ENCODE peak calls at places on chromosomes 16 and 17, in nine cellular contexts. One of them, this sample, is unnamed.

GRCh38 chr16:4081577-4082021 is 34.6 kb downstream of the ADCY9 start:
- DNase-seq in NCI-H2081 treated with DMSO at 0.1 percent for 48 hours: no peak
- DNase-seq in NCI-H1694: no peak
- DNase-seq in hypothalamus: no peak
- DNase-seq in activated T-cell treated with anti-CD3 and anti-CD28 coated beads, Interleukin-2, amount 50 U/mL, for 1 hour: peak
- DNase-seq in memory B cell: no peak
- DNase-seq in kidney epithelial cell: no peak
- DNase-seq in lung microvascular endothelial cell: no peak
- DNase-seq in A549: no peak
- DNase-seq in this sample: peak

GRCh38 chr17:63622571-63623390 is 564 bp downstream of the MAP3K3 start:
- DNase-seq in NCI-H2081 treated with DMSO at 0.1 percent for 48 hours: no peak
- DNase-seq in NCI-H1694: no peak
- DNase-seq in hypothalamus: no peak
- DNase-seq in activated T-cell treated with anti-CD3 and anti-CD28 coated beads, Interleukin-2, amount 50 U/mL, for 1 hour: peak
- DNase-seq in memory B cell: peak
- DNase-seq in kidney epithelial cell: no peak
- DNase-seq in lung microvascular endothelial cell: peak
- DNase-seq in A549: peak
- DNase-seq in this sample: peak

GRCh38 chr17:77696151-77696719 is 262.3 kb upstream of the TNRC6C start:
- DNase-seq in NCI-H2081 treated with DMSO at 0.1 percent for 48 hours: no peak
- DNase-seq in NCI-H1694: no peak
- DNase-seq in hypothalamus: no peak
- DNase-seq in activated T-cell treated with anti-CD3 and anti-CD28 coated beads, Interleukin-2, amount 50 U/mL, for 1 hour: no peak
- DNase-seq in memory B cell: no peak
- DNase-seq in kidney epithelial cell: no peak
- DNase-seq in lung microvascular endothelial cell: no peak
- DNase-seq in A549: no peak
- DNase-seq in this sample: no peak

GRCh38 chr17:80118601-80119270 is 17.4 kb downstream of the GAA start:
- DNase-seq in NCI-H2081 treated with DMSO at 0.1 percent for 48 hours: no peak
- DNase-seq in NCI-H1694: peak
- DNase-seq in hypothalamus: no peak
- DNase-seq in activated T-cell treated with anti-CD3 and anti-CD28 coated beads, Interleukin-2, amount 50 U/mL, for 1 hour: peak
- DNase-seq in memory B cell: no peak
- DNase-seq in kidney epithelial cell: no peak
- DNase-seq in lung microvascular endothelial cell: no peak
- DNase-seq in A549: no peak
- DNase-seq in this sample: no peak

GRCh38 chr17:27207073-27207511 is 86.8 kb upstream of the WSB1 start:
- DNase-seq in NCI-H2081 treated with DMSO at 0.1 percent for 48 hours: no peak
- DNase-seq in NCI-H1694: no peak
- DNase-seq in hypothalamus: no peak
- DNase-seq in activated T-cell treated with anti-CD3 and anti-CD28 coated beads, Interleukin-2, amount 50 U/mL, for 1 hour: no peak
- DNase-seq in memory B cell: no peak
- DNase-seq in kidney epithelial cell: no peak
- DNase-seq in lung microvascular endothelial cell: no peak
- DNase-seq in A549: peak
- DNase-seq in this sample: no peak

GRCh38 chr17:8384801-8385335 is 1.9 kb upstream of the RPL26 start:
- DNase-seq in NCI-H2081 treated with DMSO at 0.1 percent for 48 hours: no peak
- DNase-seq in NCI-H1694: no peak
- DNase-seq in hypothalamus: no peak
- DNase-seq in activated T-cell treated with anti-CD3 and anti-CD28 coated beads, Interleukin-2, amount 50 U/mL, for 1 hour: no peak
- DNase-seq in memory B cell: no peak
- DNase-seq in kidney epithelial cell: peak
- DNase-seq in lung microvascular endothelial cell: no peak
- DNase-seq in A549: peak
- DNase-seq in this sample: no peak

GRCh38 chr17:76397687-76398522 is 13.5 kb downstream of the SPHK1 start:
- DNase-seq in NCI-H2081 treated with DMSO at 0.1 percent for 48 hours: peak
- DNase-seq in NCI-H1694: peak
- DNase-seq in hypothalamus: peak
- DNase-seq in activated T-cell treated with anti-CD3 and anti-CD28 coated beads, Interleukin-2, amount 50 U/mL, for 1 hour: peak
- DNase-seq in memory B cell: peak
- DNase-seq in kidney epithelial cell: peak
- DNase-seq in lung microvascular endothelial cell: peak
- DNase-seq in A549: peak
- DNase-seq in this sample: peak

GRCh38 chr16:89319628-89319882 is 102.1 kb downstream of the ZNF778 start:
- DNase-seq in NCI-H2081 treated with DMSO at 0.1 percent for 48 hours: no peak
- DNase-seq in NCI-H1694: no peak
- DNase-seq in hypothalamus: no peak
- DNase-seq in activated T-cell treated with anti-CD3 and anti-CD28 coated beads, Interleukin-2, amount 50 U/mL, for 1 hour: no peak
- DNase-seq in memory B cell: no peak
- DNase-seq in kidney epithelial cell: no peak
- DNase-seq in lung microvascular endothelial cell: no peak
- DNase-seq in A549: no peak
- DNase-seq in this sample: no peak

GRCh38 chr17:78142113-78142861 is 3.9 kb upstream of the C17orf99 start:
- DNase-seq in NCI-H2081 treated with DMSO at 0.1 percent for 48 hours: no peak
- DNase-seq in NCI-H1694: no peak
- DNase-seq in hypothalamus: no peak
- DNase-seq in activated T-cell treated with anti-CD3 and anti-CD28 coated beads, Interleukin-2, amount 50 U/mL, for 1 hour: no peak
- DNase-seq in memory B cell: no peak
- DNase-seq in kidney epithelial cell: peak
- DNase-seq in lung microvascular endothelial cell: peak
- DNase-seq in A549: peak
- DNase-seq in this sample: no peak

GRCh38 chr17:76909971-76910760 is 42.0 kb downstream of the MGAT5B start:
- DNase-seq in NCI-H2081 treated with DMSO at 0.1 percent for 48 hours: no peak
- DNase-seq in NCI-H1694: no peak
- DNase-seq in hypothalamus: no peak
- DNase-seq in activated T-cell treated with anti-CD3 and anti-CD28 coated beads, Interleukin-2, amount 50 U/mL, for 1 hour: peak
- DNase-seq in memory B cell: no peak
- DNase-seq in kidney epithelial cell: peak
- DNase-seq in lung microvascular endothelial cell: peak
- DNase-seq in A549: peak
- DNase-seq in this sample: no peak

GRCh38 chr16:14111713-14112538 is 40.8 kb downstream of the MRTFB start:
- DNase-seq in NCI-H2081 treated with DMSO at 0.1 percent for 48 hours: peak
- DNase-seq in NCI-H1694: no peak
- DNase-seq in hypothalamus: no peak
- DNase-seq in activated T-cell treated with anti-CD3 and anti-CD28 coated beads, Interleukin-2, amount 50 U/mL, for 1 hour: no peak
- DNase-seq in memory B cell: no peak
- DNase-seq in kidney epithelial cell: no peak
- DNase-seq in lung microvascular endothelial cell: peak
- DNase-seq in A549: no peak
- DNase-seq in this sample: no peak

GRCh38 chr16:25106567-25107465 is 4.7 kb upstream of the LCMT1 start:
- DNase-seq in NCI-H2081 treated with DMSO at 0.1 percent for 48 hours: peak
- DNase-seq in NCI-H1694: peak
- DNase-seq in hypothalamus: peak
- DNase-seq in activated T-cell treated with anti-CD3 and anti-CD28 coated beads, Interleukin-2, amount 50 U/mL, for 1 hour: peak
- DNase-seq in memory B cell: peak
- DNase-seq in kidney epithelial cell: no peak
- DNase-seq in lung microvascular endothelial cell: peak
- DNase-seq in A549: peak
- DNase-seq in this sample: peak

GRCh38 chr16:85915125-85915845 is 16.3 kb downstream of the IRF8 start:
- DNase-seq in NCI-H2081 treated with DMSO at 0.1 percent for 48 hours: no peak
- DNase-seq in NCI-H1694: no peak
- DNase-seq in hypothalamus: no peak
- DNase-seq in activated T-cell treated with anti-CD3 and anti-CD28 coated beads, Interleukin-2, amount 50 U/mL, for 1 hour: no peak
- DNase-seq in memory B cell: no peak
- DNase-seq in kidney epithelial cell: no peak
- DNase-seq in lung microvascular endothelial cell: no peak
- DNase-seq in A549: no peak
- DNase-seq in this sample: no peak

GRCh38 chr16:46658925-46659324 is 30.1 kb downstream of the VPS35 start:
- DNase-seq in NCI-H2081 treated with DMSO at 0.1 percent for 48 hours: no peak
- DNase-seq in NCI-H1694: no peak
- DNase-seq in hypothalamus: no peak
- DNase-seq in activated T-cell treated with anti-CD3 and anti-CD28 coated beads, Interleukin-2, amount 50 U/mL, for 1 hour: no peak
- DNase-seq in memory B cell: peak
- DNase-seq in kidney epithelial cell: no peak
- DNase-seq in lung microvascular endothelial cell: no peak
- DNase-seq in A549: no peak
- DNase-seq in this sample: no peak

GRCh38 chr16:80803341-80804060 is 897 bp downstream of the CDYL2 start:
- DNase-seq in NCI-H2081 treated with DMSO at 0.1 percent for 48 hours: no peak
- DNase-seq in NCI-H1694: no peak
- DNase-seq in hypothalamus: no peak
- DNase-seq in activated T-cell treated with anti-CD3 and anti-CD28 coated beads, Interleukin-2, amount 50 U/mL, for 1 hour: peak
- DNase-seq in memory B cell: peak
- DNase-seq in kidney epithelial cell: no peak
- DNase-seq in lung microvascular endothelial cell: peak
- DNase-seq in A549: no peak
- DNase-seq in this sample: peak

GRCh38 chr17:65025288-65025687 is 31.3 kb downstream of the GNA13 start:
- DNase-seq in NCI-H2081 treated with DMSO at 0.1 percent for 48 hours: no peak
- DNase-seq in NCI-H1694: no peak
- DNase-seq in hypothalamus: no peak
- DNase-seq in activated T-cell treated with anti-CD3 and anti-CD28 coated beads, Interleukin-2, amount 50 U/mL, for 1 hour: no peak
- DNase-seq in memory B cell: no peak
- DNase-seq in kidney epithelial cell: no peak
- DNase-seq in lung microvascular endothelial cell: no peak
- DNase-seq in A549: no peak
- DNase-seq in this sample: no peak

GRCh38 chr17:60094754-60095153 is 16.0 kb upstream of the HEATR6 start:
- DNase-seq in NCI-H2081 treated with DMSO at 0.1 percent for 48 hours: no peak
- DNase-seq in NCI-H1694: no peak
- DNase-seq in hypothalamus: no peak
- DNase-seq in activated T-cell treated with anti-CD3 and anti-CD28 coated beads, Interleukin-2, amount 50 U/mL, for 1 hour: no peak
- DNase-seq in memory B cell: peak
- DNase-seq in kidney epithelial cell: no peak
- DNase-seq in lung microvascular endothelial cell: no peak
- DNase-seq in A549: no peak
- DNase-seq in this sample: no peak

GRCh38 chr17:7114241-7114874 is at the start of gene ASGR2:
- DNase-seq in NCI-H2081 treated with DMSO at 0.1 percent for 48 hours: no peak
- DNase-seq in NCI-H1694: no peak
- DNase-seq in hypothalamus: no peak
- DNase-seq in activated T-cell treated with anti-CD3 and anti-CD28 coated beads, Interleukin-2, amount 50 U/mL, for 1 hour: no peak
- DNase-seq in memory B cell: no peak
- DNase-seq in kidney epithelial cell: no peak
- DNase-seq in lung microvascular endothelial cell: no peak
- DNase-seq in A549: no peak
- DNase-seq in this sample: no peak

GRCh38 chr16:81703177-81704155 is 75.6 kb upstream of the PLCG2 start:
- DNase-seq in NCI-H2081 treated with DMSO at 0.1 percent for 48 hours: no peak
- DNase-seq in NCI-H1694: peak
- DNase-seq in hypothalamus: no peak
- DNase-seq in activated T-cell treated with anti-CD3 and anti-CD28 coated beads, Interleukin-2, amount 50 U/mL, for 1 hour: no peak
- DNase-seq in memory B cell: no peak
- DNase-seq in kidney epithelial cell: peak
- DNase-seq in lung microvascular endothelial cell: peak
- DNase-seq in A549: peak
- DNase-seq in this sample: no peak

GRCh38 chr17:74125160-74125559 is 78.3 kb upstream of the RPL38 start:
- DNase-seq in NCI-H2081 treated with DMSO at 0.1 percent for 48 hours: no peak
- DNase-seq in NCI-H1694: no peak
- DNase-seq in hypothalamus: no peak
- DNase-seq in activated T-cell treated with anti-CD3 and anti-CD28 coated beads, Interleukin-2, amount 50 U/mL, for 1 hour: no peak
- DNase-seq in memory B cell: no peak
- DNase-seq in kidney epithelial cell: no peak
- DNase-seq in lung microvascular endothelial cell: no peak
- DNase-seq in A549: no peak
- DNase-seq in this sample: no peak

GRCh38 chr16:29925173-29925804 is 737 bp downstream of the KCTD13 start:
- DNase-seq in NCI-H2081 treated with DMSO at 0.1 percent for 48 hours: no peak
- DNase-seq in NCI-H1694: no peak
- DNase-seq in hypothalamus: no peak
- DNase-seq in activated T-cell treated with anti-CD3 and anti-CD28 coated beads, Interleukin-2, amount 50 U/mL, for 1 hour: no peak
- DNase-seq in memory B cell: no peak
- DNase-seq in kidney epithelial cell: no peak
- DNase-seq in lung microvascular endothelial cell: peak
- DNase-seq in A549: no peak
- DNase-seq in this sample: no peak

GRCh38 chr17:37406635-37407455 is at the start of the genes ACACA and TADA2A:
- DNase-seq in NCI-H2081 treated with DMSO at 0.1 percent for 48 hours: peak
- DNase-seq in NCI-H1694: peak
- DNase-seq in hypothalamus: peak
- DNase-seq in activated T-cell treated with anti-CD3 and anti-CD28 coated beads, Interleukin-2, amount 50 U/mL, for 1 hour: peak
- DNase-seq in memory B cell: peak
- DNase-seq in kidney epithelial cell: no peak
- DNase-seq in lung microvascular endothelial cell: peak
- DNase-seq in A549: peak
- DNase-seq in this sample: peak

GRCh38 chr17:56131431-56131830 is 21.8 kb upstream of the ANKFN1 start:
- DNase-seq in NCI-H2081 treated with DMSO at 0.1 percent for 48 hours: no peak
- DNase-seq in NCI-H1694: no peak
- DNase-seq in hypothalamus: no peak
- DNase-seq in activated T-cell treated with anti-CD3 and anti-CD28 coated beads, Interleukin-2, amount 50 U/mL, for 1 hour: no peak
- DNase-seq in memory B cell: no peak
- DNase-seq in kidney epithelial cell: no peak
- DNase-seq in lung microvascular endothelial cell: no peak
- DNase-seq in A549: no peak
- DNase-seq in this sample: no peak

GRCh38 chr17:27848941-27849340 is 44.2 kb downstream of the LYRM9 start:
- DNase-seq in NCI-H2081 treated with DMSO at 0.1 percent for 48 hours: no peak
- DNase-seq in NCI-H1694: peak
- DNase-seq in hypothalamus: no peak
- DNase-seq in activated T-cell treated with anti-CD3 and anti-CD28 coated beads, Interleukin-2, amount 50 U/mL, for 1 hour: no peak
- DNase-seq in memory B cell: no peak
- DNase-seq in kidney epithelial cell: no peak
- DNase-seq in lung microvascular endothelial cell: no peak
- DNase-seq in A549: no peak
- DNase-seq in this sample: no peak

GRCh38 chr17:77721823-77722160 is 236.7 kb upstream of the TNRC6C start:
- DNase-seq in NCI-H2081 treated with DMSO at 0.1 percent for 48 hours: no peak
- DNase-seq in NCI-H1694: no peak
- DNase-seq in hypothalamus: no peak
- DNase-seq in activated T-cell treated with anti-CD3 and anti-CD28 coated beads, Interleukin-2, amount 50 U/mL, for 1 hour: no peak
- DNase-seq in memory B cell: no peak
- DNase-seq in kidney epithelial cell: no peak
- DNase-seq in lung microvascular endothelial cell: no peak
- DNase-seq in A549: no peak
- DNase-seq in this sample: no peak

GRCh38 chr17:76716146-76716833 is 5.5 kb upstream of the MXRA7 start:
- DNase-seq in NCI-H2081 treated with DMSO at 0.1 percent for 48 hours: no peak
- DNase-seq in NCI-H1694: no peak
- DNase-seq in hypothalamus: no peak
- DNase-seq in activated T-cell treated with anti-CD3 and anti-CD28 coated beads, Interleukin-2, amount 50 U/mL, for 1 hour: peak
- DNase-seq in memory B cell: no peak
- DNase-seq in kidney epithelial cell: peak
- DNase-seq in lung microvascular endothelial cell: peak
- DNase-seq in A549: no peak
- DNase-seq in this sample: peak

GRCh38 chr17:75105269-75106080 is 4.3 kb upstream of the ARMC7 start:
- DNase-seq in NCI-H2081 treated with DMSO at 0.1 percent for 48 hours: peak
- DNase-seq in NCI-H1694: peak
- DNase-seq in hypothalamus: no peak
- DNase-seq in activated T-cell treated with anti-CD3 and anti-CD28 coated beads, Interleukin-2, amount 50 U/mL, for 1 hour: peak
- DNase-seq in memory B cell: no peak
- DNase-seq in kidney epithelial cell: no peak
- DNase-seq in lung microvascular endothelial cell: peak
- DNase-seq in A549: peak
- DNase-seq in this sample: no peak

GRCh38 chr16:10385725-10386516 is at the start of gene ATF7IP2:
- DNase-seq in NCI-H2081 treated with DMSO at 0.1 percent for 48 hours: no peak
- DNase-seq in NCI-H1694: no peak
- DNase-seq in hypothalamus: peak
- DNase-seq in activated T-cell treated with anti-CD3 and anti-CD28 coated beads, Interleukin-2, amount 50 U/mL, for 1 hour: peak
- DNase-seq in memory B cell: peak
- DNase-seq in kidney epithelial cell: peak
- DNase-seq in lung microvascular endothelial cell: peak
- DNase-seq in A549: peak
- DNase-seq in this sample: peak

GRCh38 chr16:69113216-69113615 is 7.8 kb downstream of the HAS3 start:
- DNase-seq in NCI-H2081 treated with DMSO at 0.1 percent for 48 hours: no peak
- DNase-seq in NCI-H1694: no peak
- DNase-seq in hypothalamus: no peak
- DNase-seq in activated T-cell treated with anti-CD3 and anti-CD28 coated beads, Interleukin-2, amount 50 U/mL, for 1 hour: no peak
- DNase-seq in memory B cell: no peak
- DNase-seq in kidney epithelial cell: no peak
- DNase-seq in lung microvascular endothelial cell: no peak
- DNase-seq in A549: no peak
- DNase-seq in this sample: no peak

GRCh38 chr16:50547340-50547865 is 793 bp upstream of the NKD1 start:
- DNase-seq in NCI-H2081 treated with DMSO at 0.1 percent for 48 hours: no peak
- DNase-seq in NCI-H1694: no peak
- DNase-seq in hypothalamus: no peak
- DNase-seq in activated T-cell treated with anti-CD3 and anti-CD28 coated beads, Interleukin-2, amount 50 U/mL, for 1 hour: peak
- DNase-seq in memory B cell: peak
- DNase-seq in kidney epithelial cell: no peak
- DNase-seq in lung microvascular endothelial cell: peak
- DNase-seq in A549: peak
- DNase-seq in this sample: peak

GRCh38 chr17:29357821-29358232 is 32.3 kb upstream of the TAOK1 start:
- DNase-seq in NCI-H2081 treated with DMSO at 0.1 percent for 48 hours: no peak
- DNase-seq in NCI-H1694: no peak
- DNase-seq in hypothalamus: no peak
- DNase-seq in activated T-cell treated with anti-CD3 and anti-CD28 coated beads, Interleukin-2, amount 50 U/mL, for 1 hour: no peak
- DNase-seq in memory B cell: no peak
- DNase-seq in kidney epithelial cell: no peak
- DNase-seq in lung microvascular endothelial cell: peak
- DNase-seq in A549: no peak
- DNase-seq in this sample: no peak